ENCODE peak calls at places on chromosome 13, in eight cellular contexts. D, J, C, U, Q, Y, O and R are unnamed samples.

GRCh38 chr13:62482351-62482750 is 1066.7 kb upstream of the PCDH20 start:
- DNase-seq in D (no peak), C (no peak), Q (no peak), U (peak), O (no peak), Y (no peak), J (peak), R (no peak)

GRCh38 chr13:42835012-42835411 is 53.6 kb downstream of the FAM216B start:
- DNase-seq in J (no peak), Q (no peak), D (no peak), U (no peak), Y (no peak), C (no peak), O (no peak), R (no peak)

GRCh38 chr13:55999709-56000108 is 1141.0 kb upstream of the PRR20A start:
- DNase-seq in U (no peak), Y (no peak), J (no peak), Q (no peak), C (no peak), O (no peak), D (no peak), R (no peak)

GRCh38 chr13:45807520-45808099 is 43.9 kb downstream of the SIAH3 start:
- DNase-seq in Q (no peak), U (peak), Y (peak), C (no peak), J (peak), D (peak), O (no peak), R (peak)

GRCh38 chr13:75196112-75196855 is 285.7 kb downstream of the TBC1D4 start:
- DNase-seq in O (no peak), U (peak), D (no peak), C (no peak), Q (no peak), J (no peak), Y (no peak), R (no peak)

GRCh38 chr13:57680609-57681008 is 49.1 kb downstream of the PCDH17 start:
- DNase-seq in C (no peak), U (no peak), D (no peak), Q (no peak), Y (no peak), J (no peak), O (no peak), R (no peak)

GRCh38 chr13:99484405-99484981 is 16.8 kb upstream of the TM9SF2 start:
- DNase-seq in U (no peak), O (no peak), J (no peak), C (no peak), D (peak), Y (no peak), Q (no peak), R (peak)

GRCh38 chr13:22028831-22029230 is 358.0 kb downstream of the FGF9 start:
- DNase-seq in D (no peak), C (no peak), Y (no peak), U (no peak), O (no peak), Q (no peak), J (no peak), R (no peak)

GRCh38 chr13:110044521-110045200 is 258.3 kb upstream of the IRS2 start:
- DNase-seq in U (peak), J (no peak), C (no peak), Q (no peak), O (no peak), Y (no peak), D (no peak), R (no peak)

GRCh38 chr13:29411493-29411892 is 184.0 kb downstream of the SLC7A1 start:
- DNase-seq in D (peak), U (peak), O (no peak), Y (no peak), C (no peak), J (peak), Q (no peak), R (no peak)

GRCh38 chr13:69704311-69704710 is 403.3 kb upstream of the ATXN8OS start:
- DNase-seq in U (peak), D (no peak), C (no peak), Q (no peak), J (no peak), Y (no peak), O (no peak), R (no peak)

GRCh38 chr13:80224468-80224867 is 116.5 kb downstream of the SPRY2 start:
- DNase-seq in U (no peak), O (no peak), D (no peak), Q (no peak), J (peak), Y (no peak), C (no peak), R (no peak)

GRCh38 chr13:29914591-29914990 is 64.2 kb upstream of the UBL3 start:
- DNase-seq in J (no peak), Q (no peak), U (no peak), D (no peak), C (no peak), O (no peak), Y (no peak), R (no peak)

GRCh38 chr13:37526710-37527446 is 71.7 kb downstream of the POSTN start:
- DNase-seq in C (no peak), U (peak), D (no peak), Y (no peak), Q (no peak), O (no peak), J (no peak), R (no peak)

GRCh38 chr13:58907347-58907746 is 1256.4 kb downstream of the DIAPH3 start:
- DNase-seq in U (no peak), J (no peak), O (no peak), C (no peak), Q (no peak), D (no peak), Y (no peak), R (no peak)

GRCh38 chr13:94239135-94239534 is 240.3 kb downstream of the DCT start:
- DNase-seq in Y (no peak), J (peak), U (peak), O (no peak), D (peak), Q (peak), C (no peak), R (no peak)

GRCh38 chr13:25881946-25882574 is 169.8 kb downstream of the SHISA2 start:
- DNase-seq in Q (no peak), Y (no peak), O (no peak), U (peak), D (no peak), C (no peak), J (no peak), R (no peak)
- H3K4me3 ChIP-seq in Q (no peak), Y (no peak), O (no peak), U (no peak), D (no peak), C (peak), J (no peak), R (no peak)

GRCh38 chr13:41427700-41428099 is 29.6 kb upstream of the RGCC start:
- DNase-seq in Y (no peak), Q (no peak), D (peak), U (no peak), O (no peak), J (no peak), C (no peak), R (no peak)

GRCh38 chr13:41426047-41426446 is 31.3 kb upstream of the RGCC start:
- DNase-seq in Y (no peak), D (peak), C (no peak), O (no peak), J (no peak), Q (no peak), U (no peak), R (no peak)

DNA sequence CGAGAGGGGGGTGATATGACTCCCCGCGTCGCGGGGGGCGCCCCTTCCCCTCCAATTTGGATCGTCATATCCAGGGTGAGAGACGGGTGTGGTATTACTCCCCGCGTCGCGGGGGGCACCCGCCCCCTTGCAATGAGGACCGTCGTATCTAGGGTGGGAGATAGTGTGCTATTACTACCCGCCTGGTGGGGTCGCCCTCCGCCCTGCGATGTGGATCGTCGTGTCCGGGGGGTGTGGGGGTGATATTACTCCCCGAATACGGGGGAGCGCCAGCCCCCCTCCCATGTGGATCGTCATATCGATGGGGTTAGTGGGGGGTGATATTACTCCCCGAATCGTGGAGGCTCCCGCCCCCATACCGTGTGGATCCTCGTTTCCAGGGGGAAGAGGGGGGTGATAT is 29.2 kb upstream of the RGCC start:
- DNase-seq in D (peak), J (no peak), U (no peak), C (no peak), O (peak), Q (peak), Y (no peak), R (no peak)
- H3K4me3 ChIP-seq in D (no peak), J (no peak), U (peak), C (peak), O (no peak), Q (no peak), Y (peak), R (no peak)

GRCh38 chr13:54187461-54187860 is 1158.8 kb downstream of the OLFM4 start:
- DNase-seq in Q (no peak), U (no peak), C (no peak), Y (no peak), O (no peak), D (no peak), J (no peak), R (no peak)
- H3K4me3 ChIP-seq in Q (no peak), U (no peak), C (no peak), Y (no peak), O (no peak), D (no peak), J (no peak), R (no peak)

GRCh38 chr13:112910616-112911280 is 58.3 kb upstream of the MCF2L start:
- DNase-seq in Q (no peak), D (no peak), C (no peak), Y (no peak), O (no peak), J (no peak), U (no peak), R (no peak)

GRCh38 chr13:112911883-112912282 is 57.1 kb upstream of the MCF2L start:
- DNase-seq in Q (no peak), Y (no peak), U (no peak), D (no peak), C (no peak), O (no peak), J (no peak), R (no peak)

GRCh38 chr13:112911285-112911701 is 57.7 kb upstream of the MCF2L start:
- DNase-seq in Q (no peak), Y (no peak), U (no peak), J (no peak), D (no peak), O (no peak), C (no peak), R (no peak)

GRCh38 chr13:112908342-112908741 is 60.7 kb upstream of the MCF2L start:
- DNase-seq in O (no peak), C (no peak), Y (no peak), Q (no peak), U (no peak), D (no peak), J (no peak), R (no peak)

DNA sequence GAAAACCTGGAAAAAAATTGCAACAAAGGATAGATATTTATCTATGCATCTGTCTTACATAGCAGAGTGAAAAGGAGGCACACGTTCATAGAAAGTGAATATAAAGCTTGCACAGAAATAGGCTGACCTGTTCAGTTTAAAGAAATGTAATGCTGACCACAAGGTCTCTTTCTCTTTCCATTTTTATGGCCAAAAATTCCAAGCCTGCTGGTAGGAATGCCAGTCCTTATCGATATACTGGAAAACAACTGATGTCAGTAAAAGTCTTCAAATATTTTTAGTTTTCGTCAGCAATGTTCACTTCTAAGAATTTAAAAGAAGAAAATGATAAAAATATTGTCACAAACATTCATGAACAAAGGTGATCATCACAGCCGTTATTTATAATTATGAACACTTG is 59.0 kb upstream of the MCF2L start:
- DNase-seq in Q (no peak), C (no peak), Y (no peak), D (no peak), O (no peak), U (no peak), J (no peak), R (no peak)
- H3K4me3 ChIP-seq in Q (no peak), C (no peak), Y (no peak), D (no peak), O (no peak), U (no peak), J (no peak), R (no peak)

DNA sequence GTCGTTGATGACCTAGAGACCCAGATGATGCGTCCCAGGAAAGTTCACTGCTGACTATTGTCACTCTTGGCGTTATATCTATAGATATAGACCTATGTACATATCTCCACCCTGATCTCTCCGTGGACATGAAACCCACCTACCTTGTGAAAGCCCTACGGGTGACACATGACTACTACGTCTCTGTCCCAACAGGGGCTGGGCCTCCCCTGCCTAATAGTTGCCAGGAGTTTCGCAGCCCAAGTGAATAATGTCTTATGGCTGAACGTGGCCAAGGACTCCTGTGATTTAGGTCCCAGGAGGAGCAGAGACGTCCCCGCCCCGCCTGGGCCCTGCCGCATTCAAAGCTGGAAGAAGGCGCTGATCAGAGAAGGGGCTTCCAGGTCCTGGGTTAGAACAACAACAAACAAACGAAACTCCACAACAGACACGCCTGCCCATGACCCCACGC is 4.9 kb upstream of the POU4F1 start:
- DNase-seq in J (no peak), O (no peak), Q (no peak), Y (no peak), U (no peak), D (no peak), C (no peak), R (no peak)
- H3K4me3 ChIP-seq in J (no peak), O (peak), Q (peak), Y (peak), U (no peak), D (peak), C (peak), R (no peak)

DNA sequence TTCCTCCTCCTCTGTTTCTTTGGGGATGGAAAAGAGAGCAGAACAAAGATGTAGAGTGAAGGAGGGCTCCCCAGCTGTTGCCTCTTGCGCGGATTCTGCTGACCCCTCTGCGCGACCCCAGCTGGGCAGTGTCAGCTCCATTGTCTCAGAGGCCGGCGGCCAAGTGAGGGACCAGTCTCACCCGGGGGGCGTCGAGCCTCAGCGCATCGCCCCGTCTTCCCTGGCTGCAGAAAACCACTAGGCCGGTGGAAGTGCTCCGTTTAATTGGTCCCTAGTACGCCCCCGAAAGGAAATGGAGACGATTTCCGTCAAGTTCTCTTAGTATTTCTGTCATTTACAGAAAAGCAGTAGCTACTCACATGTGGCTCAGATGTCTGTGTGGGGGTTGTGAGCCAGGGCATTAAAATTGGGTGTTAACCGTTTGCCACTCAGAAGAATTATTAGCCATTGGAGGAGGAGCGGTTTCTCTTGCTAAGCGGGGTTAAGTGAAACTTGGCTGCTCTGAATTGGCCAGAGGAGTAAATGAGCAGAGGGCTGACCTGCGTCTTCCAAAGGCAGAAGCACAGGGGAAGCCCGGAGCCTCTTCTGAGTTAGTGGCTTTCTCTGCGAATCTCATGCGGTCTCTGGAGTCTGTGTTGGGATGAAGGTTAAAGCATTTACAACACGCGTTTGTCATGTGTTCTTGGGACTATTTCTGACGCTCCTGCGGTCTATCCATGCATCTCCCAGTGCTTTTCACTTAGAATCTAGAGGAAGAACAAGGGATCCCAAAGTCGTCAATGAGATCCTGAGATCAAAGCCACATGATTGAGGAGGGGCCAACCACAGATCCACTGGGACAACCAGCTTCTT is 132.8 kb upstream of the MYO16 start:
- DNase-seq in J (no peak), Q (no peak), O (no peak), U (peak), D (peak), C (no peak), Y (no peak), R (no peak)
- H3K4me3 ChIP-seq in J (no peak), Q (no peak), O (peak), U (peak), D (peak), C (no peak), Y (peak), R (no peak)